ENCODE peak calls at places on chromosome 1, in ten cellular contexts. One of them, this sample, is unnamed. For H3K36me3 and H3K4me1, the result is how much of the 10 kb centered on the place peaks cover.

GRCh38 chr1:239814306-239814881 is 277.3 kb upstream of the FMN2 start:
- DNase-seq in suprapubic skin: no peak
- DNase-seq in trophoblast cell: peak
- DNase-seq in heart left ventricle: no peak
- DNase-seq in uterus: peak
- DNase-seq in pancreas: no peak
- DNase-seq in tibial artery: no peak
- DNase-seq in OCI-LY7: no peak
- DNase-seq in upper lobe of right lung: no peak
- DNase-seq in MM.1S: peak
- DNase-seq in this sample: no peak

GRCh38 chr1:112743174-112744018 is 28.3 kb upstream of the PPM1J start:
- DNase-seq in suprapubic skin: peak
- DNase-seq in trophoblast cell: no peak
- DNase-seq in heart left ventricle: no peak
- DNase-seq in uterus: no peak
- DNase-seq in pancreas: no peak
- DNase-seq in tibial artery: no peak
- DNase-seq in OCI-LY7: no peak
- DNase-seq in upper lobe of right lung: no peak
- DNase-seq in MM.1S: no peak
- DNase-seq in this sample: no peak

GRCh38 chr1:112614460-112615065 is 4.4 kb downstream of the ST7L start:
- DNase-seq in suprapubic skin: no peak
- DNase-seq in trophoblast cell: peak
- DNase-seq in heart left ventricle: no peak
- DNase-seq in uterus: no peak
- DNase-seq in pancreas: no peak
- DNase-seq in tibial artery: no peak
- DNase-seq in OCI-LY7: peak
- DNase-seq in upper lobe of right lung: no peak
- DNase-seq in MM.1S: no peak
- DNase-seq in this sample: peak

GRCh38 chr1:23402286-23403037 is 22.1 kb downstream of the TCEA3 start:
- DNase-seq in suprapubic skin: no peak
- DNase-seq in trophoblast cell: no peak
- DNase-seq in heart left ventricle: no peak
- DNase-seq in uterus: no peak
- DNase-seq in pancreas: no peak
- DNase-seq in tibial artery: no peak
- DNase-seq in OCI-LY7: no peak
- DNase-seq in upper lobe of right lung: no peak
- DNase-seq in MM.1S: no peak
- DNase-seq in this sample: no peak

GRCh38 chr1:216566809-216567208 is 143.6 kb upstream of the USH2A start:
- DNase-seq in suprapubic skin: no peak
- DNase-seq in trophoblast cell: no peak
- DNase-seq in heart left ventricle: no peak
- DNase-seq in uterus: no peak
- DNase-seq in pancreas: no peak
- DNase-seq in tibial artery: no peak
- DNase-seq in OCI-LY7: no peak
- DNase-seq in upper lobe of right lung: no peak
- DNase-seq in MM.1S: peak
- DNase-seq in this sample: no peak

GRCh38 chr1:203672354-203672753 is 45.7 kb downstream of the ATP2B4 start:
- DNase-seq in suprapubic skin: no peak
- DNase-seq in trophoblast cell: no peak
- DNase-seq in heart left ventricle: peak
- DNase-seq in uterus: peak
- DNase-seq in pancreas: peak
- DNase-seq in tibial artery: peak
- DNase-seq in OCI-LY7: no peak
- DNase-seq in upper lobe of right lung: no peak
- DNase-seq in MM.1S: no peak
- DNase-seq in this sample: no peak

GRCh38 chr1:77948841-77949424 is 29.9 kb downstream of the FUBP1 start:
- DNase-seq in suprapubic skin: no peak
- DNase-seq in trophoblast cell: no peak
- DNase-seq in heart left ventricle: no peak
- DNase-seq in uterus: no peak
- DNase-seq in pancreas: no peak
- DNase-seq in tibial artery: no peak
- DNase-seq in OCI-LY7: peak
- DNase-seq in upper lobe of right lung: no peak
- DNase-seq in MM.1S: no peak
- DNase-seq in this sample: no peak

GRCh38 chr1:23693599-23693998 is 2.0 kb downstream of the RPL11 start:
- DNase-seq in suprapubic skin: no peak
- DNase-seq in trophoblast cell: no peak
- DNase-seq in heart left ventricle: no peak
- DNase-seq in uterus: no peak
- DNase-seq in pancreas: no peak
- DNase-seq in tibial artery: no peak
- DNase-seq in OCI-LY7: no peak
- DNase-seq in upper lobe of right lung: no peak
- DNase-seq in MM.1S: no peak
- DNase-seq in this sample: no peak

GRCh38 chr1:11806307-11806936 is 431 bp downstream of the CLCN6 start:
- DNase-seq in suprapubic skin: no peak
- DNase-seq in trophoblast cell: no peak
- DNase-seq in heart left ventricle: no peak
- DNase-seq in uterus: no peak
- DNase-seq in pancreas: no peak
- DNase-seq in tibial artery: peak
- DNase-seq in OCI-LY7: no peak
- DNase-seq in upper lobe of right lung: no peak
- DNase-seq in MM.1S: peak
- DNase-seq in this sample: no peak

GRCh38 chr1:198472123-198472522 is 68.4 kb downstream of the ATP6V1G3 start:
- DNase-seq in suprapubic skin: no peak
- DNase-seq in trophoblast cell: no peak
- DNase-seq in heart left ventricle: no peak
- DNase-seq in uterus: no peak
- DNase-seq in pancreas: no peak
- DNase-seq in tibial artery: no peak
- DNase-seq in OCI-LY7: no peak
- DNase-seq in upper lobe of right lung: no peak
- DNase-seq in MM.1S: no peak
- DNase-seq in this sample: no peak

GRCh38 chr1:226029568-226030225 is 30.6 kb upstream of the SDE2 start:
- DNase-seq in suprapubic skin: no peak
- DNase-seq in trophoblast cell: no peak
- DNase-seq in heart left ventricle: no peak
- DNase-seq in uterus: no peak
- DNase-seq in pancreas: no peak
- DNase-seq in tibial artery: no peak
- DNase-seq in OCI-LY7: peak
- DNase-seq in upper lobe of right lung: no peak
- DNase-seq in MM.1S: no peak
- DNase-seq in this sample: no peak

GRCh38 chr1:27445177-27445936 is 44.6 kb downstream of the WASF2 start:
- DNase-seq in suprapubic skin: no peak
- DNase-seq in trophoblast cell: no peak
- DNase-seq in heart left ventricle: no peak
- DNase-seq in uterus: no peak
- DNase-seq in pancreas: no peak
- DNase-seq in tibial artery: no peak
- DNase-seq in OCI-LY7: peak
- DNase-seq in upper lobe of right lung: no peak
- DNase-seq in MM.1S: peak
- DNase-seq in this sample: no peak
- H3K4me3 ChIP-seq in suprapubic skin: no peak
- H3K4me3 ChIP-seq in trophoblast cell: no peak
- H3K4me3 ChIP-seq in heart left ventricle: no peak
- H3K4me3 ChIP-seq in uterus: no peak
- H3K4me3 ChIP-seq in pancreas: no peak
- H3K4me3 ChIP-seq in tibial artery: no peak
- H3K4me3 ChIP-seq in OCI-LY7: peak
- H3K4me3 ChIP-seq in upper lobe of right lung: no peak
- H3K4me3 ChIP-seq in MM.1S: no peak
- H3K4me3 ChIP-seq in this sample: no peak

GRCh38 chr1:205744403-205744802 is 5.6 kb downstream of the NUCKS1 start:
- DNase-seq in suprapubic skin: no peak
- DNase-seq in trophoblast cell: no peak
- DNase-seq in heart left ventricle: no peak
- DNase-seq in uterus: no peak
- DNase-seq in pancreas: no peak
- DNase-seq in tibial artery: no peak
- DNase-seq in OCI-LY7: no peak
- DNase-seq in upper lobe of right lung: no peak
- DNase-seq in MM.1S: no peak
- DNase-seq in this sample: no peak

GRCh38 chr1:205746757-205747412 is 3.1 kb downstream of the NUCKS1 start:
- DNase-seq in suprapubic skin: no peak
- DNase-seq in trophoblast cell: no peak
- DNase-seq in heart left ventricle: no peak
- DNase-seq in uterus: no peak
- DNase-seq in pancreas: no peak
- DNase-seq in tibial artery: no peak
- DNase-seq in OCI-LY7: no peak
- DNase-seq in upper lobe of right lung: no peak
- DNase-seq in MM.1S: no peak
- DNase-seq in this sample: no peak

GRCh38 chr1:205743977-205744376 is 6.0 kb downstream of the NUCKS1 start:
- DNase-seq in suprapubic skin: no peak
- DNase-seq in trophoblast cell: no peak
- DNase-seq in heart left ventricle: no peak
- DNase-seq in uterus: no peak
- DNase-seq in pancreas: no peak
- DNase-seq in tibial artery: no peak
- DNase-seq in OCI-LY7: no peak
- DNase-seq in upper lobe of right lung: no peak
- DNase-seq in MM.1S: no peak
- DNase-seq in this sample: no peak

GRCh38 chr1:205739348-205740160 is 10.4 kb downstream of the NUCKS1 start:
- DNase-seq in suprapubic skin: no peak
- DNase-seq in trophoblast cell: no peak
- DNase-seq in heart left ventricle: no peak
- DNase-seq in uterus: no peak
- DNase-seq in pancreas: no peak
- DNase-seq in tibial artery: no peak
- DNase-seq in OCI-LY7: no peak
- DNase-seq in upper lobe of right lung: no peak
- DNase-seq in MM.1S: no peak
- DNase-seq in this sample: no peak

GRCh38 chr1:205741681-205742080 is 8.3 kb downstream of the NUCKS1 start:
- DNase-seq in suprapubic skin: no peak
- DNase-seq in trophoblast cell: no peak
- DNase-seq in heart left ventricle: no peak
- DNase-seq in uterus: no peak
- DNase-seq in pancreas: no peak
- DNase-seq in tibial artery: no peak
- DNase-seq in OCI-LY7: no peak
- DNase-seq in upper lobe of right lung: no peak
- DNase-seq in MM.1S: no peak
- DNase-seq in this sample: no peak
- H3K36me3 ChIP-seq in suprapubic skin: under half
- H3K36me3 ChIP-seq in trophoblast cell: under half
- H3K36me3 ChIP-seq in heart left ventricle: under half
- H3K36me3 ChIP-seq in uterus: under half
- H3K36me3 ChIP-seq in pancreas: under half
- H3K36me3 ChIP-seq in tibial artery: under half
- H3K36me3 ChIP-seq in OCI-LY7: half or more
- H3K36me3 ChIP-seq in upper lobe of right lung: under half
- H3K36me3 ChIP-seq in MM.1S: under half
- H3K36me3 ChIP-seq in this sample: under half

GRCh38 chr1:55380313-55380970 is 165.3 kb upstream of the USP24 start:
- DNase-seq in suprapubic skin: no peak
- DNase-seq in trophoblast cell: no peak
- DNase-seq in heart left ventricle: no peak
- DNase-seq in uterus: peak
- DNase-seq in pancreas: no peak
- DNase-seq in tibial artery: peak
- DNase-seq in OCI-LY7: no peak
- DNase-seq in upper lobe of right lung: no peak
- DNase-seq in MM.1S: no peak
- DNase-seq in this sample: no peak

GRCh38 chr1:55375617-55376258 is 160.6 kb upstream of the USP24 start:
- DNase-seq in suprapubic skin: no peak
- DNase-seq in trophoblast cell: peak
- DNase-seq in heart left ventricle: no peak
- DNase-seq in uterus: peak
- DNase-seq in pancreas: peak
- DNase-seq in tibial artery: no peak
- DNase-seq in OCI-LY7: peak
- DNase-seq in upper lobe of right lung: no peak
- DNase-seq in MM.1S: peak
- DNase-seq in this sample: peak

GRCh38 chr1:55378582-55378981 is 163.4 kb upstream of the USP24 start:
- DNase-seq in suprapubic skin: no peak
- DNase-seq in trophoblast cell: peak
- DNase-seq in heart left ventricle: no peak
- DNase-seq in uterus: peak
- DNase-seq in pancreas: peak
- DNase-seq in tibial artery: peak
- DNase-seq in OCI-LY7: peak
- DNase-seq in upper lobe of right lung: peak
- DNase-seq in MM.1S: peak
- DNase-seq in this sample: no peak

GRCh38 chr1:55376894-55377293 is 161.7 kb upstream of the USP24 start:
- DNase-seq in suprapubic skin: no peak
- DNase-seq in trophoblast cell: no peak
- DNase-seq in heart left ventricle: no peak
- DNase-seq in uterus: no peak
- DNase-seq in pancreas: no peak
- DNase-seq in tibial artery: no peak
- DNase-seq in OCI-LY7: no peak
- DNase-seq in upper lobe of right lung: no peak
- DNase-seq in MM.1S: no peak
- DNase-seq in this sample: no peak

GRCh38 chr1:55374801-55375616 is 159.8 kb upstream of the USP24 start:
- DNase-seq in suprapubic skin: no peak
- DNase-seq in trophoblast cell: peak
- DNase-seq in heart left ventricle: no peak
- DNase-seq in uterus: peak
- DNase-seq in pancreas: no peak
- DNase-seq in tibial artery: no peak
- DNase-seq in OCI-LY7: no peak
- DNase-seq in upper lobe of right lung: no peak
- DNase-seq in MM.1S: no peak
- DNase-seq in this sample: no peak
- H3K4me1 ChIP-seq in suprapubic skin: under half
- H3K4me1 ChIP-seq in trophoblast cell: under half
- H3K4me1 ChIP-seq in heart left ventricle: under half
- H3K4me1 ChIP-seq in uterus: under half
- H3K4me1 ChIP-seq in pancreas: under half
- H3K4me1 ChIP-seq in tibial artery: under half
- H3K4me1 ChIP-seq in OCI-LY7: under half
- H3K4me1 ChIP-seq in upper lobe of right lung: under half
- H3K4me1 ChIP-seq in MM.1S: under half
- H3K4me1 ChIP-seq in this sample: under half

DNA sequence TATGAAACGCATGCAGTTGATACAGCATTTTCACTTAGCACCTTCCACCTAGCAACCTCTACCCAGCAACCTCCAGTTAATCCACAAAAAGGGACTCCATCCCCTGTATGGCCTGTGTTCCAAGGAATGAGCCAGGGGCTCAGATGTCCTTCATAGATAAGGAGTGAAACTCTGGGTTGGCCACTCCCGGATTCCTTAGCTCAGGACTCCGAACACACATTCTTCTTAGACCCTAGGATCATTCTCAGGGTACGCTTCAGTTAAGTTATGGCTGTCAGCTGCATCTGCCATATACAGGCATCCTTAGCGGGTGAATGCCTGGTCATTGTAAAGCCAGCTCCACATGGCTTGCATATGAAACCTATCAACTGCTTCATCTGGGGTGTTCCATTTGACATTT is 15.9 kb upstream of the IFI6 start:
- DNase-seq in suprapubic skin: no peak
- DNase-seq in trophoblast cell: no peak
- DNase-seq in heart left ventricle: no peak
- DNase-seq in uterus: no peak
- DNase-seq in pancreas: no peak
- DNase-seq in tibial artery: no peak
- DNase-seq in OCI-LY7: no peak
- DNase-seq in upper lobe of right lung: no peak
- DNase-seq in MM.1S: no peak
- DNase-seq in this sample: no peak
- H3K4me3 ChIP-seq in suprapubic skin: no peak
- H3K4me3 ChIP-seq in trophoblast cell: no peak
- H3K4me3 ChIP-seq in heart left ventricle: no peak
- H3K4me3 ChIP-seq in uterus: no peak
- H3K4me3 ChIP-seq in pancreas: no peak
- H3K4me3 ChIP-seq in tibial artery: no peak
- H3K4me3 ChIP-seq in OCI-LY7: no peak
- H3K4me3 ChIP-seq in upper lobe of right lung: no peak
- H3K4me3 ChIP-seq in MM.1S: no peak
- H3K4me3 ChIP-seq in this sample: no peak